ENCODE peak calls at places on chromosomes 16 and 17, in four cellular contexts. U is HepG2, M is GM12878, A is K562. X is an unnamed sample.

GRCh38 chr16:31093132-31093703 is 1.4 kb downstream of the VKORC1 start:
- DNase-seq in A (peak), U (peak), M (no peak), X (peak)

GRCh38 chr17:35119370-35120185 is at the start of gene RAD51D:
- DNase-seq in M (peak), A (peak), U (peak), X (peak)

GRCh38 chr17:82228842-82229685 is at the start of gene SLC16A3:
- DNase-seq in A (no peak), U (no peak), M (no peak), X (peak)

GRCh38 chr17:1143573-1143972 is 36.2 kb downstream of the ABR start:
- DNase-seq in U (no peak), A (no peak), M (no peak), X (no peak)

GRCh38 chr17:32876414-32877163 is at the start of gene MYO1D:
- DNase-seq in A (peak), U (peak), M (no peak), X (peak)

GRCh38 chr17:48544356-48545021 is 420 bp downstream of the HOXB2 start:
- DNase-seq in M (no peak), A (peak), U (no peak), X (peak)

GRCh38 chr17:373616-374225 is 21.1 kb upstream of the RPH3AL start:
- DNase-seq in U (no peak), M (no peak), A (no peak), X (no peak)

GRCh38 chr17:65876985-65877384 is 314.9 kb downstream of the CEP112 start:
- DNase-seq in M (no peak), U (no peak), A (no peak), X (no peak)

GRCh38 chr17:55144518-55144917 is 120.2 kb upstream of the HLF start:
- DNase-seq in U (no peak), A (no peak), M (no peak), X (no peak)

GRCh38 chr17:28878158-28878910 is 19.2 kb downstream of the FLOT2 start:
- DNase-seq in U (no peak), A (no peak), M (no peak), X (no peak)

GRCh38 chr16:66267287-66268137 is 99.0 kb upstream of the CDH5 start:
- DNase-seq in U (no peak), A (no peak), M (no peak), X (no peak)

GRCh38 chr17:62064791-62065563 is at the start of gene MED13:
- DNase-seq in A (peak), U (peak), M (no peak), X (peak)

GRCh38 chr16:49597796-49598195 is 224.2 kb downstream of the C16orf78 start:
- DNase-seq in A (no peak), M (no peak), U (no peak), X (no peak)

GRCh38 chr16:18931756-18932155 is 5.5 kb upstream of the SMG1 start:
- DNase-seq in M (peak), A (no peak), U (peak), X (no peak)

GRCh38 chr17:39677581-39678339 is 9.5 kb downstream of the PNMT start:
- DNase-seq in A (no peak), M (no peak), U (no peak), X (no peak)

GRCh38 chr17:73720187-73720834 is 76.1 kb upstream of the SDK2 start:
- DNase-seq in U (peak), M (no peak), A (no peak), X (no peak)

GRCh38 chr16:19419691-19420060 is 2.0 kb downstream of the TMC5 start:
- DNase-seq in U (no peak), M (no peak), A (no peak), X (no peak)

GRCh38 chr16:89841275-89841674 is 13.0 kb downstream of the SPIRE2 start:
- DNase-seq in M (no peak), A (no peak), U (no peak), X (no peak)

GRCh38 chr16:4133897-4134372 is 17.7 kb upstream of the ADCY9 start:
- DNase-seq in U (no peak), A (no peak), M (no peak), X (peak)

GRCh38 chr16:19885456-19886060 is 910 bp upstream of the GPRC5B start:
- DNase-seq in M (no peak), U (no peak), A (no peak), X (no peak)

GRCh38 chr17:80817321-80817845 is 174.3 kb upstream of the CHMP6 start:
- DNase-seq in U (no peak), A (no peak), M (no peak), X (no peak)

GRCh38 chr16:87132361-87133014 is 184.7 kb downstream of the C16orf95 start:
- DNase-seq in A (no peak), U (peak), M (no peak), X (no peak)

GRCh38 chr16:53509906-53510703 is 7.1 kb upstream of the AKTIP start:
- DNase-seq in A (peak), U (peak), M (no peak), X (peak)

GRCh38 chr17:43410557-43411368 is 12.0 kb downstream of the ARL4D start:
- DNase-seq in M (no peak), A (no peak), U (no peak), X (no peak)

GRCh38 chr17:30897311-30897710 is 8.7 kb downstream of the TEFM start:
- DNase-seq in A (no peak), M (no peak), U (no peak), X (no peak)

DNA sequence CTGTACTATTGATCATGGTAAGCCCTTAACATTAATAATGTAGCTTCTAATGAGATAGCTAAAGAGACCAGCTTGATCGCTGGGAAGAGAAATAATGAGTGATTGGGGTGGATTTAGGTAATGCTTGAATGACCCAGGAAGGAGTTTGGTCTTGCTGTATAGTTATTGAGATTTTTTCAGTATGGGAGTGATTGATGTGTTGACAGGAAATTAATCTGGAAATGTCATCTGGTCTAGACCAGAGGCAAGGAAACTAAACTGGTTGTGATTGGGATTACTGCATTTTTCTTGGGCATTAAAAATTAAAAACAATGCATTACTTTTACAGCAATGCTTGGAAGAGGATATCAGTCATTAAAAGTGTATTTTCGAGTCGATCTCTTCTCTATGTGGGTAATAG is 11.8 kb downstream of the TEFM start:
- DNase-seq in A (no peak), U (no peak), M (no peak), X (no peak)
- TF ChIP-seq CBFB in A (no peak), U (no peak), M (no peak), X (no peak)

DNA sequence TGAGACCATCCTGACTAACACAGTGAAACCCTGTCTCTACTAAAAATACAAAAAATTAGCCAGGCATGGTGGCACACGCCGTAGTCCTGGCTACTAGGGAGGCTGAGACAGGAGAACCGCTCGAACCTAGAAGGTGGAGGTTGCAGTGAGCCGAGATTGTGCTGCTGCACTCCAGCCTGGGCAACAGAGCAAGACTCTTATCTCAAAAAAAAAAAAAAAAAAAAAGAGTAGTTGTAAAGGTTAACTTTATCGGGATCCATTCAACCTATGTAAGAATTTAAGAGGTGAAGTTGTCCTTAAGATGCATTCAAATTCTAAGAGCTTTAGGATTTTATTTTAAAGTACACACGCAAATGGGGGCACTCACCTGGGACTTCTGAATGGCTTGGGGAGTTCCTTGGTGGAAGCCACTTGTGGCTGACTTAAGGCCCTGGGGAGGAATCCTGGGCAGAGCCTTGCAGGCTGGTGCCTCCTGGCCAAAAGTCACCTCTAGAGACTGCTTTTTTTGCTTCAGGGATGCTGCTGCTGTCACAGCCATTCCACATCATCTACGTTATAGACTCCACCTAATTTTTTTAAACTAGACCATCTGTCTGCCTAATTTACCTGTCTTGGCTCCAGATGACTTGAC is 3.3 kb downstream of the CTCF start:
- DNase-seq in M (no peak), U (no peak), A (no peak), X (no peak)
- TF ChIP-seq NR2C2 in M (no peak), U (no peak), A (no peak), X (no peak)

GRCh38 chr17:50203086-50203485 is 1.7 kb upstream of the COL1A1 start:
- DNase-seq in M (no peak), U (no peak), A (no peak), X (no peak)
- TF ChIP-seq TCF7 in M (no peak), U (no peak), A (no peak), X (no peak)

GRCh38 chr17:7042507-7043194 is 1.2 kb downstream of the SLC16A11 start:
- DNase-seq in A (no peak), U (no peak), M (no peak), X (peak)

GRCh38 chr17:7045492-7046126 is 1.7 kb upstream of the SLC16A11 start:
- DNase-seq in A (no peak), M (peak), U (peak), X (no peak)

GRCh38 chr17:7043195-7043543 is 723 bp downstream of the SLC16A11 start:
- DNase-seq in U (no peak), M (no peak), A (no peak), X (peak)

GRCh38 chr17:7041607-7042506 is 2.0 kb downstream of the SLC16A11 start:
- DNase-seq in U (no peak), A (no peak), M (no peak), X (peak)

GRCh38 chr17:7043544-7044268 is at the start of gene SLC16A11:
- DNase-seq in M (no peak), A (no peak), U (no peak), X (peak)
- TF ChIP-seq CBFB in M (no peak), A (no peak), U (no peak), X (no peak)